ENCODE peak calls at places on chromosomes 2 and 18, in seven cellular contexts. L is body of pancreas, N is hepatocyte, E is mammary epithelial cell, I is OCI-LY7, P is aorta, Z is MM.1S. C is an unnamed sample.

GRCh38 chr2:135904590-135904989 is 28.3 kb upstream of the MCM6 start:
- DNase-seq in L (no peak), N (peak; percentile 23), E (peak; percentile 36), I (no peak), P (no peak), Z (no peak), C (no peak)

GRCh38 chr2:37323770-37324535 is 680 bp downstream of the PRKD3 start:
- DNase-seq in L (peak; percentile 33), N (peak; percentile 44), E (peak; percentile 55), I (peak; percentile 69), P (peak; percentile 65), Z (peak; percentile 73), C (peak; percentile 73)

GRCh38 chr2:134372611-134373131 is 118.8 kb downstream of the MGAT5 start:
- DNase-seq in L (no peak), N (peak; percentile 28), E (peak; percentile 85), I (no peak), P (no peak), Z (no peak), C (no peak)

GRCh38 chr2:128488429-128488828 is 169.8 kb upstream of the HS6ST1 start:
- DNase-seq in L (no peak), N (no peak), E (no peak), I (no peak), P (no peak), Z (no peak), C (no peak)

GRCh38 chr18:73945130-73945792 is 202.4 kb downstream of the FBXO15 start:
- DNase-seq in L (no peak), N (no peak), E (no peak), I (no peak), P (no peak), Z (no peak), C (no peak)

GRCh38 chr18:28365406-28365805 is 188.5 kb upstream of the CDH2 start:
- DNase-seq in L (no peak), N (peak; percentile 22), E (peak; percentile 76), I (no peak), P (peak; percentile 49), Z (no peak), C (no peak)

GRCh38 chr2:43538034-43538670 is 57.7 kb downstream of the THADA start:
- DNase-seq in L (no peak), N (no peak), E (peak; percentile 25), I (no peak), P (no peak), Z (no peak), C (no peak)

GRCh38 chr18:12420831-12421421 is 13.2 kb downstream of the PRELID3A start:
- DNase-seq in L (no peak), N (peak; percentile 38), E (no peak), I (peak; percentile 89), P (no peak), Z (no peak), C (no peak)

GRCh38 chr2:172792711-172793110 is 57.1 kb downstream of the RAPGEF4 start:
- DNase-seq in L (no peak), N (no peak), E (peak; percentile 40), I (no peak), P (no peak), Z (no peak), C (no peak)

GRCh38 chr2:231425811-231426703 is 30.5 kb downstream of the B3GNT7 start:
- DNase-seq in L (no peak), N (peak; percentile 41), E (peak; percentile 58), I (no peak), P (peak; percentile 34), Z (no peak), C (no peak)

GRCh38 chr2:854460-854859 is 96.2 kb upstream of the SNTG2 start:
- DNase-seq in L (peak; percentile 64), N (peak; percentile 61), E (no peak), I (peak; percentile 37), P (no peak), Z (no peak), C (no peak)

GRCh38 chr2:227607969-227608368 is 6.7 kb downstream of the SCYGR3 start:
- DNase-seq in L (no peak), N (no peak), E (no peak), I (no peak), P (no peak), Z (no peak), C (no peak)

GRCh38 chr2:98585386-98585785 is 22.9 kb downstream of the COA5 start:
- DNase-seq in L (no peak), N (no peak), E (no peak), I (no peak), P (no peak), Z (no peak), C (no peak)

GRCh38 chr2:74096061-74096460 is 51.7 kb downstream of the BOLA3 start:
- DNase-seq in L (no peak), N (no peak), E (no peak), I (no peak), P (no peak), Z (no peak), C (no peak)

GRCh38 chr2:3625186-3625585 is 30.3 kb downstream of the COLEC11 start:
- DNase-seq in L (peak; percentile 3), N (no peak), E (no peak), I (no peak), P (peak; percentile 12), Z (no peak), C (peak; percentile 3)

GRCh38 chr2:29747786-29748470 is 173.5 kb downstream of the ALK start:
- DNase-seq in L (no peak), N (no peak), E (peak; percentile 100), I (no peak), P (no peak), Z (no peak), C (no peak)

GRCh38 chr2:85753525-85754312 is at the start of gene ATOH8:
- DNase-seq in L (peak; percentile 60), N (peak; percentile 76), E (peak; percentile 31), I (peak; percentile 34), P (peak; percentile 87), Z (peak; percentile 25), C (peak; percentile 89)

GRCh38 chr2:72115361-72116080 is 32.1 kb downstream of the CYP26B1 start:
- DNase-seq in L (no peak), N (peak; percentile 84), E (peak; percentile 98), I (no peak), P (peak; percentile 91), Z (no peak), C (peak; percentile 60)

GRCh38 chr2:62660582-62661262 is 44.8 kb upstream of the EHBP1 start:
- DNase-seq in L (no peak), N (no peak), E (peak; percentile 86), I (no peak), P (no peak), Z (no peak), C (no peak)

GRCh38 chr2:14137643-14138042 is 494.9 kb upstream of the LRATD1 start:
- DNase-seq in L (no peak), N (peak; percentile 11), E (no peak), I (no peak), P (no peak), Z (no peak), C (no peak)

GRCh38 chr18:35042389-35043066 is 1.3 kb downstream of the MAPRE2 start:
- DNase-seq in L (no peak), N (no peak), E (no peak), I (peak; percentile 41), P (no peak), Z (peak; percentile 31), C (no peak)

GRCh38 chr2:95039978-95040377 is 14.5 kb downstream of the MAL start:
- DNase-seq in L (no peak), N (no peak), E (no peak), I (no peak), P (no peak), Z (no peak), C (no peak)

DNA sequence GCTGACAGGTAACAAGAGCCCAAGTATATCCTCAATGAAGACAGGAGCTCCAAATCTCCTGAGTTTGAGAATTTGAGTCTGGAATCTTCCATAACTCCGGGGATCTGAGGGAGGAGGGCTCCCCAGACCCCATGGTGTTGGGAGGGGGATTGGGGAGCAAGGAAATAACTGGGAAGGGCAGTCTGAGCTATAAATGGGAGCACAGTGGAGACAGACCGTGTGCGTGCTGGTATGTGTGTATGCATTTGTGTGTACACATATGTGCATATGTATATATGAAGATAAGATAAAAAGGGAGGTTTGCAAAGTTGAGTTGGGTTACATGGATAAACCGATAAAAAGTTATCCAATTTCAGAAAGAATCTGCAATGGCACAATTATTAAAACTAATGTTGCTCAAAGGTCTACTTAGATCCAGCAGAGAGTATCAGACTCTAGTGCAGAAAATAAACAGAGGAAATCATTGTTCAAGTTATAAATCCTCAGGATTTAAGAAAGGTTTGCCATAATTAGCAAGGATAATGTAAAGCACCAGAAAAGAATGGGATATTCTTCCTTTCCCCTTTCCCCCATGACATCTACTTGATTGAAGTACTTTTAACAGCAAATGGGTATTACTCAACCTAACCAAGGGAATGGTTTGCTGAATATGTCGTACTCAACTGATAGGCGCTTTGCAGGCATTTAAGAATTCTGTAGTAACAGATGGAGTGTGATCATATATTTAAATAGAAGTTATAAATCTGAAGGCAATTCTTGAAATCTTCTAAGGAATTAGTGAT is 2.5 kb downstream of the APCDD1 start:
- DNase-seq in L (no peak), N (no peak), E (no peak), I (no peak), P (no peak), Z (no peak), C (no peak)
- H3K4me3 ChIP-seq in L (no peak overlapping the region), N (no peak overlapping the region), E (no peak overlapping the region), I (no peak overlapping the region), P (no peak overlapping the region), Z (no peak overlapping the region), C (peak overlapping the region; percentile 79)

DNA sequence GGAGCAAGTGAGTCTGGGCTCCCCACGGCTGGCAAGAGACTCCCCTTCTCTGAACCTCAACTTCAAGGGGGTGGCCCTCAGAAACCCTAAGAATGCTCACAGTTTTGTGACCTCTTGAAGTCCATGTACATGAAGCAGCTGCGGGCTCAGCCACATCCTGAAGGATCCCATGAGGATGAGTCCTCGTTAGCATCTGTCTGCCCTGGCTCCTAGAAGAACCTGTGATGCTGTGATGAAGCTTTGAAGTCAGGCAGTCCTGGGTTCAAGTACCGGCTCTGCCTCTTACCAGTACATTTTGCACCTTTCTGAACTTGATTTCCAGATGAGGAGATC is 38.1 kb downstream of the SDC1 start:
- DNase-seq in L (no peak), N (no peak), E (no peak), I (no peak), P (no peak), Z (no peak), C (no peak)
- H3K4me1 ChIP-seq in L (peaks cover 45% of the 10 kb centered on the region), N (peaks cover 55% of the 10 kb centered on the region), E (peaks cover 39% of the 10 kb centered on the region), I (no peaks in the 10 kb centered on the region), P (no peaks in the 10 kb centered on the region), Z (peaks cover 5% of the 10 kb centered on the region), C (no peaks in the 10 kb centered on the region)

GRCh38 chr2:96927420-96928171 is 57.7 kb upstream of the SEMA4C start:
- DNase-seq in L (no peak), N (peak; percentile 52), E (peak; percentile 92), I (no peak), P (peak; percentile 62), Z (no peak), C (peak; percentile 86)
- H3K4me3 ChIP-seq in L (no peak overlapping the region), N (no peak overlapping the region), E (no peak overlapping the region), I (no peak overlapping the region), P (peak overlapping the region; percentile 35), Z (no peak overlapping the region), C (peak overlapping the region; percentile 38)

DNA sequence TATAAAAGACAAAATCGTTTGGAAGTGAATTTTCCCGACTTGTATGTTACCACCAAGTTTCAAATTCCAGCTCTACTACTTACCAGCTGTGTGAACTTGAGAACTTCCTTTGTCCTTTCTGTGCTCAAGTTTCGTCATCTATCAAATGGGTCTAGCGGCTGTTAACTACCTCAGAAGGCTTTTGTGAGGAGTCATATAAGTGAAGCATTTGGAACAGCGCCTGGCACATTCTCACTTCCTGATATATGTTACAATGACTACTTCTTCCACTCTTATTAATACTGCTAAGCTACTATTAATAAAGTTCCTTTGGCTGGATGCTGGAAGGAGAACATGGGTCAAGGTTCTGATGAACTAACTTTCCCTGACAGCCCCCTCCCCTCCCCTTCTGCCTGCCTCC is 104.5 kb downstream of the MEIS1 start:
- DNase-seq in L (no peak), N (no peak), E (no peak), I (no peak), P (no peak), Z (no peak), C (no peak)
- H3K4me1 ChIP-seq in L (peaks cover 61% of the 10 kb centered on the region), N (peaks cover 27% of the 10 kb centered on the region), E (no peaks in the 10 kb centered on the region), I (no peaks in the 10 kb centered on the region), P (peaks cover 7% of the 10 kb centered on the region), Z (no peaks in the 10 kb centered on the region), C (peaks cover 5% of the 10 kb centered on the region)